ENCODE peak calls at places on chromosome 11, in eight cellular contexts. F is A172; H is Caki2; W is activated CD4-positive, alpha-beta T cell treated with anti-CD3 and anti-CD28 coated beads for 24 hours; Q is WTC11; V is HT-29; K is spleen; T is immature natural killer cell. A is an unnamed sample.

GRCh38 chr11:550021-550745 is 10.4 kb downstream of the LMNTD2 start:
- DNase-seq in H (no peak), K (no peak), V (no peak), T (no peak), Q (no peak), F (no peak), W (no peak), A (no peak)

GRCh38 chr11:85809881-85810280 is 1.1 kb downstream of the SYTL2 start:
- DNase-seq in V (peak), K (no peak), Q (peak), H (no peak), F (no peak), T (peak), W (no peak), A (no peak)

GRCh38 chr11:103359221-103359620 is 250.0 kb downstream of the DYNC2H1 start:
- DNase-seq in F (no peak), K (no peak), T (no peak), H (no peak), Q (no peak), V (no peak), W (no peak), A (no peak)

GRCh38 chr11:8638300-8638699 is 44.2 kb downstream of the TRIM66 start:
- DNase-seq in H (no peak), T (no peak), F (peak), K (no peak), Q (no peak), V (no peak), W (no peak), A (no peak)

GRCh38 chr11:103872748-103873147 is 163.7 kb upstream of the DDI1 start:
- DNase-seq in Q (no peak), K (no peak), F (no peak), H (no peak), W (no peak), V (no peak), T (peak), A (no peak)

GRCh38 chr11:94882931-94883330 is 90.4 kb downstream of the CWC15 start:
- DNase-seq in Q (no peak), H (peak), K (no peak), F (no peak), W (no peak), V (no peak), T (no peak), A (no peak)

GRCh38 chr11:102010776-102011500 is 36.3 kb upstream of the CFAP300 start:
- DNase-seq in W (no peak), V (peak), T (no peak), K (no peak), H (peak), F (peak), Q (peak), A (peak)

GRCh38 chr11:66068154-66068821 is 1.8 kb upstream of the PACS1 start:
- DNase-seq in W (peak), V (peak), T (peak), H (peak), K (peak), Q (peak), F (peak), A (peak)

GRCh38 chr11:129279326-129280026 is 87.4 kb upstream of the ARHGAP32 start:
- DNase-seq in V (peak), T (peak), F (peak), Q (peak), K (peak), W (peak), H (peak), A (peak)

GRCh38 chr11:118232659-118233058 is 7.8 kb upstream of the JAML start:
- DNase-seq in V (no peak), W (no peak), K (no peak), Q (no peak), F (no peak), T (no peak), H (no peak), A (no peak)

GRCh38 chr11:112459001-112459400 is 198.3 kb upstream of the PLET1 start:
- DNase-seq in F (no peak), Q (no peak), W (no peak), K (no peak), H (no peak), T (no peak), V (no peak), A (no peak)

GRCh38 chr11:30433831-30434230 is 110.9 kb downstream of the ARL14EP start:
- DNase-seq in F (no peak), V (no peak), T (no peak), W (no peak), H (no peak), K (no peak), Q (no peak), A (no peak)

GRCh38 chr11:65776710-65777141 is 4.0 kb downstream of the AP5B1 start:
- DNase-seq in W (no peak), F (no peak), T (no peak), Q (no peak), H (no peak), V (no peak), K (peak), A (no peak)

GRCh38 chr11:104819603-104820002 is 78.7 kb downstream of the CASP12 start:
- DNase-seq in V (no peak), F (no peak), K (no peak), Q (no peak), W (no peak), T (no peak), H (no peak), A (no peak)

GRCh38 chr11:110317516-110317932 is 21.1 kb upstream of the RDX start:
- DNase-seq in K (no peak), Q (no peak), T (no peak), H (peak), W (no peak), F (no peak), V (peak), A (peak)

GRCh38 chr11:12841946-12842630 is 167.0 kb upstream of the RASSF10 start:
- DNase-seq in T (no peak), V (peak), F (peak), W (no peak), Q (no peak), H (peak), K (no peak), A (peak)

GRCh38 chr11:35709386-35709785 is 46.8 kb downstream of the TRIM44 start:
- DNase-seq in V (no peak), H (no peak), Q (no peak), T (no peak), F (no peak), K (no peak), W (no peak), A (no peak)

GRCh38 chr11:69114811-69115523 is 40.8 kb upstream of the SMIM38 start:
- DNase-seq in F (no peak), W (no peak), T (no peak), H (no peak), V (no peak), K (no peak), Q (no peak), A (no peak)

GRCh38 chr11:31651208-31651607 is 141.6 kb downstream of the ELP4 start:
- DNase-seq in F (no peak), Q (no peak), T (no peak), H (peak), K (no peak), W (no peak), V (no peak), A (peak)

GRCh38 chr11:17162376-17162775 is 45.4 kb downstream of the PIK3C2A start:
- DNase-seq in V (no peak), T (no peak), H (no peak), F (no peak), K (no peak), W (no peak), Q (no peak), A (no peak)

GRCh38 chr11:108958446-108959123 is 293.7 kb downstream of the DDX10 start:
- DNase-seq in K (no peak), H (no peak), W (no peak), T (no peak), Q (no peak), F (peak), V (peak), A (peak)

A was measured in kidney glomerular epithelial cell.